ENCODE peak calls at places on chromosomes 5 and 9, in four cellular contexts. K is lung; D is HS-5; N is activated T-helper 1 cell treated with anti-CD3 and anti-CD28 coated beads, Interleukin-2, amount 50 U/mL, for 16 hours. M is an unnamed sample.
A peak's percentile ranks its signal among the peaks of the same experiment; 100 is the strongest.

GRCh38 chr5:159451197-159452052 is 121.1 kb upstream of the IL12B start:
- DNase-seq in K (peak; percentile 52), D (peak; percentile 88), N (no peak), M (no peak)

GRCh38 chr5:118857700-118858099 is 130.6 kb downstream of the DTWD2 start:
- DNase-seq in K (no peak), D (no peak), N (no peak), M (no peak)

GRCh38 chr5:179237770-179238627 is 107.3 kb downstream of the ADAMTS2 start:
- DNase-seq in K (no peak), D (no peak), N (no peak), M (peak; percentile 24)

GRCh38 chr9:27053369-27054057 is 48.0 kb upstream of the LRRC19 start:
- DNase-seq in K (no peak), D (no peak), N (no peak), M (no peak)

GRCh38 chr9:121499427-121500164 is at the start of gene GGTA1:
- DNase-seq in K (peak; percentile 58), D (peak; percentile 5), N (no peak), M (peak; percentile 46)

GRCh38 chr5:92391-93220 is 638 bp downstream of the PLEKHG4B start:
- DNase-seq in K (no peak), D (no peak), N (no peak), M (no peak)

GRCh38 chr5:40365357-40366330 is 314.1 kb upstream of the PTGER4 start:
- DNase-seq in K (no peak), D (no peak), N (no peak), M (no peak)

GRCh38 chr9:71692337-71692736 is 76.0 kb downstream of the CEMIP2 start:
- DNase-seq in K (no peak), D (no peak), N (no peak), M (no peak)